ENCODE peak calls at places on chromosome 13, in five cellular contexts. G is neuronal stem cell, E is DMS 273 treated with DMSO at 0.1 percent for 48 hours, O is nephron progenitor cell, J is NCI-H510A treated with DMSO at 0.1 percent for 48 hours. Q is an unnamed sample.

GRCh38 chr13:44117351-44117750 is 237.6 kb downstream of the LACC1 start:
- DNase-seq in G (no peak), E (no peak), O (no peak), J (no peak), Q (no peak)

GRCh38 chr13:95437561-95437960 is 115.0 kb upstream of the CLDN10 start:
- DNase-seq in G (no peak), E (no peak), O (no peak), J (no peak), Q (no peak)

GRCh38 chr13:114120486-114121430 is 11.7 kb downstream of the RASA3 start:
- DNase-seq in G (no peak), E (no peak), O (no peak), J (no peak), Q (no peak)

GRCh38 chr13:106506286-106506685 is 29.2 kb downstream of the EFNB2 start:
- DNase-seq in G (no peak), E (no peak), O (no peak), J (no peak), Q (no peak)

GRCh38 chr13:50574731-50575130 is 268.8 kb downstream of the DLEU7 start:
- DNase-seq in G (no peak), E (no peak), O (no peak), J (no peak), Q (no peak)

GRCh38 chr13:97194473-97194872 is 27.7 kb upstream of the MBNL2 start:
- DNase-seq in G (no peak), E (no peak), O (no peak), J (no peak), Q (no peak)

GRCh38 chr13:78326608-78327007 is 276.7 kb downstream of the POU4F1 start:
- DNase-seq in G (no peak), E (peak; percentile 4), O (no peak), J (no peak), Q (no peak)

GRCh38 chr13:111449041-111449440 is 128.6 kb downstream of the TEX29 start:
- DNase-seq in G (no peak), E (no peak), O (no peak), J (no peak), Q (no peak)

GRCh38 chr13:74710006-74710405 is 575.8 kb upstream of the KLF12 start:
- DNase-seq in G (no peak), E (no peak), O (no peak), J (no peak), Q (no peak)

GRCh38 chr13:93473441-93474270 is 247.0 kb downstream of the GPC6 start:
- DNase-seq in G (no peak), E (no peak), O (no peak), J (no peak), Q (no peak)

GRCh38 chr13:45548281-45548680 is 67.3 kb downstream of the ERICH6B start:
- DNase-seq in G (no peak), E (no peak), O (no peak), J (no peak), Q (no peak)

GRCh38 chr13:104105418-104106355 is 1039.5 kb upstream of the SLC10A2 start:
- DNase-seq in G (no peak), E (no peak), O (no peak), J (no peak), Q (no peak)

GRCh38 chr13:93511011-93511410 is 284.4 kb downstream of the GPC6 start:
- DNase-seq in G (no peak), E (no peak), O (no peak), J (no peak), Q (no peak)

GRCh38 chr13:20566424-20566916 is 487 bp upstream of the IFT88 start:
- DNase-seq in G (no peak), E (peak; percentile 56), O (no peak), J (peak; percentile 77), Q (no peak)

GRCh38 chr13:24005711-24006281 is 108.5 kb upstream of the C1QTNF9B start:
- DNase-seq in G (no peak), E (no peak), O (no peak), J (no peak), Q (no peak)

GRCh38 chr13:46025157-46025556 is 27.4 kb downstream of the ZC3H13 start:
- DNase-seq in G (no peak), E (no peak), O (no peak), J (no peak), Q (no peak)

GRCh38 chr13:101346942-101347728 is 69.2 kb downstream of the NALCN start:
- DNase-seq in G (no peak), E (no peak), O (no peak), J (no peak), Q (no peak)

GRCh38 chr13:43686557-43686956 is 100.2 kb downstream of the ENOX1 start:
- DNase-seq in G (no peak), E (no peak), O (no peak), J (no peak), Q (no peak)

GRCh38 chr13:97279913-97280312 is 57.8 kb downstream of the MBNL2 start:
- DNase-seq in G (no peak), E (no peak), O (no peak), J (no peak), Q (no peak)

GRCh38 chr13:20102776-20103175 is 58.1 kb downstream of the GJA3 start:
- DNase-seq in G (no peak), E (no peak), O (no peak), J (no peak), Q (no peak)

GRCh38 chr13:20460744-20461143 is 64.9 kb downstream of the CRYL1 start:
- DNase-seq in G (no peak), E (no peak), O (no peak), J (no peak), Q (no peak)

GRCh38 chr13:39641645-39642044 is 13.8 kb upstream of the COG6 start:
- DNase-seq in G (no peak), E (no peak), O (no peak), J (no peak), Q (no peak)

GRCh38 chr13:57637515-57637914 is 6.0 kb downstream of the PCDH17 start:
- DNase-seq in G (no peak), E (no peak), O (no peak), J (no peak), Q (no peak)

GRCh38 chr13:36712785-36713184 is 39.0 kb downstream of the SERTM1 start:
- DNase-seq in G (no peak), E (no peak), O (no peak), J (no peak), Q (no peak)

GRCh38 chr13:23810842-23811241 is 78.4 kb downstream of the MIPEP start:
- DNase-seq in G (no peak), E (no peak), O (no peak), J (no peak), Q (no peak)

GRCh38 chr13:43815204-43815603 is 28.4 kb upstream of the ENOX1 start:
- DNase-seq in G (no peak), E (no peak), O (no peak), J (no peak), Q (no peak)

GRCh38 chr13:79772811-79773210 is 291.9 kb downstream of the NDFIP2 start:
- DNase-seq in G (no peak), E (no peak), O (no peak), J (no peak), Q (no peak)

GRCh38 chr13:47291116-47291656 is 394.3 kb upstream of the HTR2A start:
- DNase-seq in G (no peak), E (no peak), O (no peak), J (no peak), Q (no peak)

GRCh38 chr13:43664700-43665191 is 122.0 kb downstream of the ENOX1 start:
- DNase-seq in G (no peak), E (no peak), O (peak; percentile 9), J (no peak), Q (no peak)

GRCh38 chr13:44305216-44305615 is 68.4 kb upstream of the SERP2 start:
- DNase-seq in G (no peak), E (no peak), O (no peak), J (no peak), Q (no peak)

GRCh38 chr13:73657821-73658540 is 476.2 kb downstream of the KLF12 start:
- DNase-seq in G (no peak), E (no peak), O (no peak), J (no peak), Q (no peak)

GRCh38 chr13:46668302-46668720 is 115.3 kb downstream of the LRCH1 start:
- DNase-seq in G (no peak), E (no peak), O (no peak), J (no peak), Q (no peak)

GRCh38 chr13:50800091-50800739 is 43.3 kb downstream of the DLEU7 start:
- DNase-seq in G (no peak), E (no peak), O (no peak), J (no peak), Q (no peak)

GRCh38 chr13:109058071-109058470 is 428.7 kb downstream of the MYO16 start:
- DNase-seq in G (no peak), E (no peak), O (no peak), J (no peak), Q (no peak)

GRCh38 chr13:38866649-38867048 is 124.0 kb downstream of the STOML3 start:
- DNase-seq in G (no peak), E (no peak), O (no peak), J (no peak), Q (no peak)

GRCh38 chr13:36862002-36862706 is 43.1 kb downstream of the RFXAP start:
- DNase-seq in G (no peak), E (no peak), O (no peak), J (no peak), Q (no peak)